ENCODE peak calls at places on chromosomes 16 and 17, in five cellular contexts. One of them, this sample, is unnamed. For H3K36me3, the result is how much of the 10 kb centered on the place peaks cover.

GRCh38 chr16:64381979-64382378 is 739.9 kb downstream of the CDH11 start:
- DNase-seq in neural progenitor cell: no peak
- DNase-seq in hepatocyte: no peak
- DNase-seq in GM23338: no peak
- DNase-seq in PC-9: no peak
- DNase-seq in this sample: no peak

GRCh38 chr17:35973333-35974260 is 7.7 kb downstream of the CCL16 start:
- DNase-seq in neural progenitor cell: no peak
- DNase-seq in hepatocyte: peak
- DNase-seq in GM23338: no peak
- DNase-seq in PC-9: no peak
- DNase-seq in this sample: no peak

GRCh38 chr17:74369221-74369620 is 1.9 kb downstream of the GPR142 start:
- DNase-seq in neural progenitor cell: peak
- DNase-seq in hepatocyte: no peak
- DNase-seq in GM23338: peak
- DNase-seq in PC-9: no peak
- DNase-seq in this sample: no peak

GRCh38 chr16:64478258-64478906 is 643.5 kb downstream of the CDH11 start:
- DNase-seq in neural progenitor cell: no peak
- DNase-seq in hepatocyte: peak
- DNase-seq in GM23338: no peak
- DNase-seq in PC-9: no peak
- DNase-seq in this sample: peak

GRCh38 chr17:27428781-27429505 is 27.3 kb upstream of the KSR1 start:
- DNase-seq in neural progenitor cell: no peak
- DNase-seq in hepatocyte: no peak
- DNase-seq in GM23338: no peak
- DNase-seq in PC-9: no peak
- DNase-seq in this sample: no peak

GRCh38 chr16:85616608-85617311 is 3.6 kb downstream of the GSE1 start:
- DNase-seq in neural progenitor cell: no peak
- DNase-seq in hepatocyte: no peak
- DNase-seq in GM23338: no peak
- DNase-seq in PC-9: no peak
- DNase-seq in this sample: no peak

GRCh38 chr16:72126429-72126765 is 32.8 kb downstream of the DHX38 start:
- DNase-seq in neural progenitor cell: no peak
- DNase-seq in hepatocyte: no peak
- DNase-seq in GM23338: no peak
- DNase-seq in PC-9: no peak
- DNase-seq in this sample: no peak

GRCh38 chr16:1043831-1044514 is 28.6 kb upstream of the SSTR5 start:
- DNase-seq in neural progenitor cell: no peak
- DNase-seq in hepatocyte: no peak
- DNase-seq in GM23338: no peak
- DNase-seq in PC-9: no peak
- DNase-seq in this sample: no peak

GRCh38 chr17:17098426-17099035 is 56.3 kb downstream of the MPRIP start:
- DNase-seq in neural progenitor cell: no peak
- DNase-seq in hepatocyte: peak
- DNase-seq in GM23338: no peak
- DNase-seq in PC-9: no peak
- DNase-seq in this sample: no peak

GRCh38 chr17:76561332-76561731 is 21.5 kb downstream of the PRCD start:
- DNase-seq in neural progenitor cell: no peak
- DNase-seq in hepatocyte: no peak
- DNase-seq in GM23338: no peak
- DNase-seq in PC-9: no peak
- DNase-seq in this sample: no peak

GRCh38 chr16:3576211-3576610 is 992 bp downstream of the NLRC3 start:
- DNase-seq in neural progenitor cell: no peak
- DNase-seq in hepatocyte: no peak
- DNase-seq in GM23338: no peak
- DNase-seq in PC-9: no peak
- DNase-seq in this sample: no peak

GRCh38 chr16:85245307-85246172 is 133.3 kb upstream of the CIBAR2 start:
- DNase-seq in neural progenitor cell: peak
- DNase-seq in hepatocyte: peak
- DNase-seq in GM23338: peak
- DNase-seq in PC-9: peak
- DNase-seq in this sample: no peak

GRCh38 chr17:29112780-29113295 is 67.4 kb downstream of the MYO18A start:
- DNase-seq in neural progenitor cell: no peak
- DNase-seq in hepatocyte: no peak
- DNase-seq in GM23338: no peak
- DNase-seq in PC-9: no peak
- DNase-seq in this sample: no peak

GRCh38 chr16:11989238-11990160 is 13.0 kb downstream of the SNX29 start:
- DNase-seq in neural progenitor cell: peak
- DNase-seq in hepatocyte: no peak
- DNase-seq in GM23338: no peak
- DNase-seq in PC-9: no peak
- DNase-seq in this sample: no peak

GRCh38 chr16:29662729-29663019 is 373 bp upstream of the SPN start:
- DNase-seq in neural progenitor cell: no peak
- DNase-seq in hepatocyte: no peak
- DNase-seq in GM23338: no peak
- DNase-seq in PC-9: no peak
- DNase-seq in this sample: no peak

GRCh38 chr16:67552476-67552875 is 9.8 kb upstream of the CTCF start:
- DNase-seq in neural progenitor cell: no peak
- DNase-seq in hepatocyte: no peak
- DNase-seq in GM23338: no peak
- DNase-seq in PC-9: no peak
- DNase-seq in this sample: no peak

GRCh38 chr16:76360384-76360783 is 83.2 kb downstream of the CNTNAP4 start:
- DNase-seq in neural progenitor cell: no peak
- DNase-seq in hepatocyte: no peak
- DNase-seq in GM23338: no peak
- DNase-seq in PC-9: no peak
- DNase-seq in this sample: no peak

GRCh38 chr16:54459509-54460235 is 173.1 kb upstream of the IRX3 start:
- DNase-seq in neural progenitor cell: no peak
- DNase-seq in hepatocyte: no peak
- DNase-seq in GM23338: no peak
- DNase-seq in PC-9: no peak
- DNase-seq in this sample: peak

GRCh38 chr16:31487720-31488629 is 5.1 kb downstream of the SLC5A2 start:
- DNase-seq in neural progenitor cell: peak
- DNase-seq in hepatocyte: peak
- DNase-seq in GM23338: peak
- DNase-seq in PC-9: peak
- DNase-seq in this sample: no peak

GRCh38 chr17:79811036-79811887 is 14.4 kb upstream of the CBX8 start:
- DNase-seq in neural progenitor cell: peak
- DNase-seq in hepatocyte: peak
- DNase-seq in GM23338: peak
- DNase-seq in PC-9: no peak
- DNase-seq in this sample: no peak

GRCh38 chr16:82044585-82044911 is 9.5 kb downstream of the HSD17B2 start:
- DNase-seq in neural progenitor cell: no peak
- DNase-seq in hepatocyte: no peak
- DNase-seq in GM23338: no peak
- DNase-seq in PC-9: no peak
- DNase-seq in this sample: no peak

DNA sequence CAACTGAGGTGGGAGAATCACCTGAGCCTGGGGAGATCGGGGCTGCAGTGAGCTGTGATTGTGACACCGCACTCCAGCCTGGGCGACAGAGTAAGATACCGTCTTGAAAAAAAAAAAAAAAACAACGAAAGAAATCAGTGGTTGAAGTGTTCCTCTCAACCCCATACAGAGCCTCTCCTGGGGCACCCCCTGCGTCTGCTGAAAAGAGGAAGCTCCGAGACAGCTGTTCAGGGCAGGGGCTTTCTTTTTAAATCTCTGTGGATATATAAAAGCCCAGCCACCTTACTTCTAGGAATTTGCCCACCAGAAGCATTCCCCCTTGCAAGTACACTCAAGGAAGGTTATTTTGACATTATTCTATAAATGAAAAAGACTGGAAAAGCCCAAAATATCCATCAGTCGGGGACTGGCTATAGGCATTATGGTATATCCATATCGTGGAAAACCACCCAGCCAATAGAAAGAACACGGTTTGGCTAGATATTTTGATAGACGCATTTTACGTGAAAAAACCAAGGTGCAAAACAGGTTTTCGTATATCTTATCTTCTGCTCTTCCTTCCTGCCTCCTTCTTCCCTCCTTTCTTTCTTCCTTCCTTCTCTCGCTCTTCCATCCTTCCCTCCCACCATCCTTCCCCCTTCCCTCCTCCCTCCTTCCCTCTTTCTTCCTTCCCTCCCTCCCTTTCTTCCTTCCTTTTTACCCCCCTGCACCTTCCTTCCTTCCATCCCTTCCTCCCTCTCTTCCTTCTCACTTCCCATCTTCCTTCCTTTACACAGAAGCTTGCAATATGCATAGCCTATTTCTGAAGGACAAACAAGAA is 9.2 kb upstream of the CCL22 start:
- DNase-seq in neural progenitor cell: no peak
- DNase-seq in hepatocyte: no peak
- DNase-seq in GM23338: no peak
- DNase-seq in PC-9: no peak
- DNase-seq in this sample: no peak
- TF ChIP-seq EZH2 in neural progenitor cell: no peak
- TF ChIP-seq EZH2 in hepatocyte: no peak
- TF ChIP-seq EZH2 in GM23338: no peak
- TF ChIP-seq EZH2 in PC-9: no peak
- TF ChIP-seq EZH2 in this sample: no peak

GRCh38 chr17:67162771-67163170 is 82.2 kb downstream of the HELZ start:
- DNase-seq in neural progenitor cell: no peak
- DNase-seq in hepatocyte: no peak
- DNase-seq in GM23338: no peak
- DNase-seq in PC-9: no peak
- DNase-seq in this sample: no peak
- H3K36me3 ChIP-seq in neural progenitor cell: under half
- H3K36me3 ChIP-seq in hepatocyte: under half
- H3K36me3 ChIP-seq in GM23338: under half
- H3K36me3 ChIP-seq in PC-9: under half
- H3K36me3 ChIP-seq in this sample: half or more

GRCh38 chr16:88639231-88640038 is 1.1 kb downstream of the IL17C start:
- DNase-seq in neural progenitor cell: peak
- DNase-seq in hepatocyte: peak
- DNase-seq in GM23338: peak
- DNase-seq in PC-9: peak
- DNase-seq in this sample: no peak
- TF ChIP-seq EZH2 in neural progenitor cell: no peak
- TF ChIP-seq EZH2 in hepatocyte: no peak
- TF ChIP-seq EZH2 in GM23338: no peak
- TF ChIP-seq EZH2 in PC-9: no peak
- TF ChIP-seq EZH2 in this sample: no peak

DNA sequence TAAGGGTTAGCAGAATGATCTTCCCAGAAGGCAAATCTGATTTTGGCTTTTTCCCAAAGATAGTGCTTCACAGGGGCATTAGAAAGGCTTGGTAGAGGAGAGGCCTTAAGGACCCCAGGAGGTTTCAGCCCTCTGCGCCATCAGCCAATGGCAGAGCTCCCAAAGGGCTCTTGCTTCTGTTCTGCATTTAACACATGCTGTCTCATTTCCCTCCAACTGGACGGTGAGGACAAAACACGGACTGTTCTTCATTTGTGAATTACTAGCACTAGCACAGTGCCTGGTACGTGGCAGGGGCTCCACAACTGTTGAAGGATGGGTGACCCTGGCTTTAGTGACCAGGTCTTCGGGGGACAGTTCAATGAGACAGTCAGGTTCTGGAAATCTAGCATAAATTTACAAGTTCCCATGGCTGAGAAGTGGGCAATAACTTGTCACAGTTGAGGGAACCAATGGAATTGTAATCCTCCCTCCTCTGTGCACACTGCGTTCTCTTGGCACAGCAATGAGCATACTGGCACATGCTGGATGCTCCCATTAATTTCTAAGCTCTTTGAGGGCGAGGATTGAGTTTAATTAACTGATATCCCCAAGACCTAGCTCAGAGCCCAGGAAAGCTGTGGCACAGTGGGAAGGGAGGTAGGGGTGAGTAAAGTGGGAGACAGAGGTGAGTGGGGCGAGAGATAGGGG is 45.4 kb downstream of the COG7 start:
- DNase-seq in neural progenitor cell: no peak
- DNase-seq in hepatocyte: no peak
- DNase-seq in GM23338: no peak
- DNase-seq in PC-9: no peak
- DNase-seq in this sample: no peak
- H3K36me3 ChIP-seq in neural progenitor cell: under half
- H3K36me3 ChIP-seq in hepatocyte: under half
- H3K36me3 ChIP-seq in GM23338: under half
- H3K36me3 ChIP-seq in PC-9: under half
- H3K36me3 ChIP-seq in this sample: half or more

GRCh38 chr16:56589141-56590039 is at the start of gene MT3:
- DNase-seq in neural progenitor cell: peak
- DNase-seq in hepatocyte: peak
- DNase-seq in GM23338: peak
- DNase-seq in PC-9: peak
- DNase-seq in this sample: no peak
- TF ChIP-seq EZH2 in neural progenitor cell: peak
- TF ChIP-seq EZH2 in hepatocyte: peak
- TF ChIP-seq EZH2 in GM23338: peak
- TF ChIP-seq EZH2 in PC-9: no peak
- TF ChIP-seq EZH2 in this sample: no peak

DNA sequence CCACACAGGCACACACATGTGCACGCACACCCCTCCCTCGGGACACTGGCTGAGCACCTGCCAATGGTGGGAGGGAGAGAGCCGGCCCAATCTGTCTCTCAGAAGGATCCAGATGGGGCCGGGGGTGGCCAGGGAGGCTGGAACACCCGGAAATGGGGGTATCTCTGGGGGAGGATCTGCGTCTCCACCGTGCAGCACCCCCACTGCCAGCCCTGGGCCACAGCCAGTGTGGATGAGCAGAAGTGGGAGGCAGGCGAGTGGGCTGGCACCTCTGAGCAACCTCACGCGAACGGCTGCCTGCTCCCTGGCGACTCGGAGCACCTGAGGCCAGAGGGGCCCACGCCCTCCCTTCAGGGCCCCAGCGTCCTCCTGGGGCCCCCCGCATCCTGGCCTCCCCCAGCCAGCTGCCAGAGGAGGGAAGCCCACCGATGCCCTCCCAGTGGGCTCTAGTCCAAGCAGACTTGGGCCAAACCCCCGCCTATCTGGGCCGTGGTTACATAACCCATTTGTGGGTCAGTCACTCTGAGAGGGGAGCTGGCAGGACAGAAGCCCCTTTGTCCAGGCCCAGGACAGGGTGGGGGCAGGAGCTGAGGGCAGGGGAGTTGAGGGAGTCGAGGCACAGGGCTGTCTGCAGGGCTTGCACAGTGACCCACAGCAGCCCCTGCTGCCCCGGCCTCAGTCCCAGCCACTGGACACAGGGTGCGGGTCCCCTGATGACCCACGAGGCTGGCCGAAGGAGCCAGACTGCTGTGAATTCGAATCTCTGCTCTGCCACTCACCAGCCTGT is 5.6 kb downstream of the CASKIN1 start:
- DNase-seq in neural progenitor cell: no peak
- DNase-seq in hepatocyte: no peak
- DNase-seq in GM23338: no peak
- DNase-seq in PC-9: no peak
- DNase-seq in this sample: no peak
- H3K36me3 ChIP-seq in neural progenitor cell: under half
- H3K36me3 ChIP-seq in hepatocyte: under half
- H3K36me3 ChIP-seq in GM23338: under half
- H3K36me3 ChIP-seq in PC-9: under half
- H3K36me3 ChIP-seq in this sample: under half

This sample was measured in SK-N-MC.